ENCODE peak calls at places on chromosomes 16 and 17, in eight cellular contexts. One of them, this sample, is unnamed.

GRCh38 chr16:56939801-56940200 is 7.9 kb downstream of the HERPUD1 start:
- DNase-seq in cardiac fibroblast: no peak
- DNase-seq in thoracic aorta: no peak
- DNase-seq in T-helper 9 cell: no peak
- DNase-seq in PC-3: no peak
- DNase-seq in H9: no peak
- DNase-seq in iPS DF 6.9: no peak
- DNase-seq in stimulated activated CD4-positive, alpha-beta T cell treated with anti-CD3 and anti-CD28 coated beads, Interleukin-15, amount 100 ng/mL, for 24 hours: no peak
- DNase-seq in this sample: no peak

GRCh38 chr17:15662726-15663125 is 21.4 kb downstream of the TRIM16 start:
- DNase-seq in cardiac fibroblast: no peak
- DNase-seq in thoracic aorta: no peak
- DNase-seq in T-helper 9 cell: no peak
- DNase-seq in PC-3: peak; percentile 28
- DNase-seq in H9: no peak
- DNase-seq in iPS DF 6.9: no peak
- DNase-seq in stimulated activated CD4-positive, alpha-beta T cell treated with anti-CD3 and anti-CD28 coated beads, Interleukin-15, amount 100 ng/mL, for 24 hours: no peak
- DNase-seq in this sample: no peak

GRCh38 chr16:74842413-74842812 is 67.8 kb upstream of the FA2H start:
- DNase-seq in cardiac fibroblast: no peak
- DNase-seq in thoracic aorta: no peak
- DNase-seq in T-helper 9 cell: no peak
- DNase-seq in PC-3: no peak
- DNase-seq in H9: no peak
- DNase-seq in iPS DF 6.9: no peak
- DNase-seq in stimulated activated CD4-positive, alpha-beta T cell treated with anti-CD3 and anti-CD28 coated beads, Interleukin-15, amount 100 ng/mL, for 24 hours: no peak
- DNase-seq in this sample: no peak

GRCh38 chr16:505479-506245 is 21.9 kb upstream of the CAPN15 start:
- DNase-seq in cardiac fibroblast: no peak
- DNase-seq in thoracic aorta: no peak
- DNase-seq in T-helper 9 cell: no peak
- DNase-seq in PC-3: no peak
- DNase-seq in H9: peak; percentile 65
- DNase-seq in iPS DF 6.9: no peak
- DNase-seq in stimulated activated CD4-positive, alpha-beta T cell treated with anti-CD3 and anti-CD28 coated beads, Interleukin-15, amount 100 ng/mL, for 24 hours: no peak
- DNase-seq in this sample: no peak

GRCh38 chr17:78901806-78902205 is 1.2 kb downstream of the CEP295NL start:
- DNase-seq in cardiac fibroblast: no peak
- DNase-seq in thoracic aorta: no peak
- DNase-seq in T-helper 9 cell: no peak
- DNase-seq in PC-3: no peak
- DNase-seq in H9: no peak
- DNase-seq in iPS DF 6.9: no peak
- DNase-seq in stimulated activated CD4-positive, alpha-beta T cell treated with anti-CD3 and anti-CD28 coated beads, Interleukin-15, amount 100 ng/mL, for 24 hours: no peak
- DNase-seq in this sample: no peak

GRCh38 chr17:27600471-27600870 is 30.5 kb upstream of the LGALS9 start:
- DNase-seq in cardiac fibroblast: no peak
- DNase-seq in thoracic aorta: no peak
- DNase-seq in T-helper 9 cell: no peak
- DNase-seq in PC-3: no peak
- DNase-seq in H9: no peak
- DNase-seq in iPS DF 6.9: no peak
- DNase-seq in stimulated activated CD4-positive, alpha-beta T cell treated with anti-CD3 and anti-CD28 coated beads, Interleukin-15, amount 100 ng/mL, for 24 hours: no peak
- DNase-seq in this sample: no peak

GRCh38 chr17:42979511-42980273 is at the start of gene PTGES3L:
- DNase-seq in cardiac fibroblast: peak; percentile 49
- DNase-seq in thoracic aorta: peak; percentile 22
- DNase-seq in T-helper 9 cell: no peak
- DNase-seq in PC-3: peak; percentile 27
- DNase-seq in H9: peak; percentile 84
- DNase-seq in iPS DF 6.9: no peak
- DNase-seq in stimulated activated CD4-positive, alpha-beta T cell treated with anti-CD3 and anti-CD28 coated beads, Interleukin-15, amount 100 ng/mL, for 24 hours: peak; percentile 56
- DNase-seq in this sample: no peak

GRCh38 chr17:42365136-42365535 is 23.1 kb downstream of the STAT3 start:
- DNase-seq in cardiac fibroblast: peak; percentile 73
- DNase-seq in thoracic aorta: no peak
- DNase-seq in T-helper 9 cell: no peak
- DNase-seq in PC-3: no peak
- DNase-seq in H9: no peak
- DNase-seq in iPS DF 6.9: no peak
- DNase-seq in stimulated activated CD4-positive, alpha-beta T cell treated with anti-CD3 and anti-CD28 coated beads, Interleukin-15, amount 100 ng/mL, for 24 hours: peak; percentile 53
- DNase-seq in this sample: no peak

GRCh38 chr16:53056528-53056881 is 1.7 kb downstream of the CHD9 start:
- DNase-seq in cardiac fibroblast: peak; percentile 64
- DNase-seq in thoracic aorta: no peak
- DNase-seq in T-helper 9 cell: no peak
- DNase-seq in PC-3: peak; percentile 52
- DNase-seq in H9: no peak
- DNase-seq in iPS DF 6.9: no peak
- DNase-seq in stimulated activated CD4-positive, alpha-beta T cell treated with anti-CD3 and anti-CD28 coated beads, Interleukin-15, amount 100 ng/mL, for 24 hours: no peak
- DNase-seq in this sample: no peak

GRCh38 chr17:77769215-77769614 is 189.3 kb upstream of the TNRC6C start:
- DNase-seq in cardiac fibroblast: peak; percentile 20
- DNase-seq in thoracic aorta: no peak
- DNase-seq in T-helper 9 cell: no peak
- DNase-seq in PC-3: peak; percentile 26
- DNase-seq in H9: no peak
- DNase-seq in iPS DF 6.9: no peak
- DNase-seq in stimulated activated CD4-positive, alpha-beta T cell treated with anti-CD3 and anti-CD28 coated beads, Interleukin-15, amount 100 ng/mL, for 24 hours: no peak
- DNase-seq in this sample: no peak

GRCh38 chr16:48961546-48961945 is 320.1 kb downstream of the CBLN1 start:
- DNase-seq in cardiac fibroblast: no peak
- DNase-seq in thoracic aorta: no peak
- DNase-seq in T-helper 9 cell: no peak
- DNase-seq in PC-3: peak; percentile 88
- DNase-seq in H9: no peak
- DNase-seq in iPS DF 6.9: no peak
- DNase-seq in stimulated activated CD4-positive, alpha-beta T cell treated with anti-CD3 and anti-CD28 coated beads, Interleukin-15, amount 100 ng/mL, for 24 hours: no peak
- DNase-seq in this sample: no peak